ENCODE peak calls at places on chromosomes 1 and 21, in eight cellular contexts. One of them, this sample, is unnamed.

GRCh38 chr21:44785620-44786344 is 15.8 kb downstream of the UBE2G2 start:
- DNase-seq in stimulated activated CD4-positive, alpha-beta T cell treated with anti-CD3 and anti-CD28 coated beads, TNF-alpha, amount 100 ng/mL, for 24 hours: no peak
- DNase-seq in GM12864: no peak
- DNase-seq in NCI-H526: no peak
- DNase-seq in HEK293T: no peak
- DNase-seq in heart left ventricle: no peak
- DNase-seq in iPS DF 6.9: no peak
- DNase-seq in GM20000: no peak
- DNase-seq in this sample: no peak

GRCh38 chr1:114234408-114235119 is 80.9 kb upstream of the SYT6 start:
- DNase-seq in GM20000: peak; percentile 55
- DNase-seq in GM12864: no peak
- DNase-seq in iPS DF 6.9: no peak
- DNase-seq in stimulated activated CD4-positive, alpha-beta T cell treated with anti-CD3 and anti-CD28 coated beads, TNF-alpha, amount 100 ng/mL, for 24 hours: no peak
- DNase-seq in HEK293T: no peak
- DNase-seq in heart left ventricle: no peak
- DNase-seq in NCI-H526: peak; percentile 35
- DNase-seq in this sample: no peak

GRCh38 chr1:119442756-119443155 is 27.8 kb downstream of the HSD3B2 start:
- DNase-seq in NCI-H526: no peak
- DNase-seq in GM20000: no peak
- DNase-seq in GM12864: no peak
- DNase-seq in iPS DF 6.9: no peak
- DNase-seq in stimulated activated CD4-positive, alpha-beta T cell treated with anti-CD3 and anti-CD28 coated beads, TNF-alpha, amount 100 ng/mL, for 24 hours: no peak
- DNase-seq in heart left ventricle: no peak
- DNase-seq in HEK293T: no peak
- DNase-seq in this sample: no peak

GRCh38 chr1:149962039-149962647 is 25.5 kb upstream of the MTMR11 start:
- DNase-seq in iPS DF 6.9: no peak
- DNase-seq in GM12864: peak; percentile 45
- DNase-seq in heart left ventricle: no peak
- DNase-seq in GM20000: peak; percentile 55
- DNase-seq in HEK293T: peak; percentile 71
- DNase-seq in stimulated activated CD4-positive, alpha-beta T cell treated with anti-CD3 and anti-CD28 coated beads, TNF-alpha, amount 100 ng/mL, for 24 hours: peak; percentile 12
- DNase-seq in NCI-H526: peak; percentile 92
- DNase-seq in this sample: no peak

GRCh38 chr21:35643176-35643575 is 417.1 kb downstream of the SETD4 start:
- DNase-seq in HEK293T: no peak
- DNase-seq in stimulated activated CD4-positive, alpha-beta T cell treated with anti-CD3 and anti-CD28 coated beads, TNF-alpha, amount 100 ng/mL, for 24 hours: no peak
- DNase-seq in GM12864: no peak
- DNase-seq in heart left ventricle: no peak
- DNase-seq in NCI-H526: no peak
- DNase-seq in iPS DF 6.9: no peak
- DNase-seq in GM20000: no peak
- DNase-seq in this sample: no peak

GRCh38 chr1:182197555-182197954 is 136.0 kb upstream of the ZNF648 start:
- DNase-seq in HEK293T: no peak
- DNase-seq in heart left ventricle: no peak
- DNase-seq in GM20000: no peak
- DNase-seq in iPS DF 6.9: no peak
- DNase-seq in GM12864: no peak
- DNase-seq in stimulated activated CD4-positive, alpha-beta T cell treated with anti-CD3 and anti-CD28 coated beads, TNF-alpha, amount 100 ng/mL, for 24 hours: no peak
- DNase-seq in NCI-H526: peak; percentile 32
- DNase-seq in this sample: no peak

GRCh38 chr1:21034725-21035628 is 141.7 kb downstream of the EIF4G3 start:
- DNase-seq in GM20000: no peak
- DNase-seq in stimulated activated CD4-positive, alpha-beta T cell treated with anti-CD3 and anti-CD28 coated beads, TNF-alpha, amount 100 ng/mL, for 24 hours: no peak
- DNase-seq in HEK293T: no peak
- DNase-seq in NCI-H526: no peak
- DNase-seq in heart left ventricle: peak; percentile 81
- DNase-seq in GM12864: no peak
- DNase-seq in iPS DF 6.9: no peak
- DNase-seq in this sample: no peak

GRCh38 chr1:47837866-47838561 is 159.2 kb downstream of the TRABD2B start:
- DNase-seq in heart left ventricle: no peak
- DNase-seq in iPS DF 6.9: no peak
- DNase-seq in stimulated activated CD4-positive, alpha-beta T cell treated with anti-CD3 and anti-CD28 coated beads, TNF-alpha, amount 100 ng/mL, for 24 hours: no peak
- DNase-seq in HEK293T: no peak
- DNase-seq in GM20000: no peak
- DNase-seq in GM12864: no peak
- DNase-seq in NCI-H526: no peak
- DNase-seq in this sample: no peak

GRCh38 chr1:229885568-229886495 is 181.2 kb upstream of the GALNT2 start:
- DNase-seq in iPS DF 6.9: no peak
- DNase-seq in NCI-H526: no peak
- DNase-seq in heart left ventricle: no peak
- DNase-seq in HEK293T: no peak
- DNase-seq in GM12864: no peak
- DNase-seq in GM20000: no peak
- DNase-seq in stimulated activated CD4-positive, alpha-beta T cell treated with anti-CD3 and anti-CD28 coated beads, TNF-alpha, amount 100 ng/mL, for 24 hours: no peak
- DNase-seq in this sample: no peak

This sample was measured in activated B cell treated with CpG ODN at 0.5 μM for 24 hours.